ENCODE peak calls at places on chromosomes 4 and X, in seven cellular contexts. O, G, X, A, T, J and P are unnamed samples.

GRCh38 chr4:168883513-168883912 is 126.5 kb downstream of the CBR4 start:
- DNase-seq in X (no peak), O (no peak), G (no peak), T (no peak), J (no peak), A (peak; percentile 55), P (no peak)

GRCh38 chr4:106238819-106239420 is 77.1 kb downstream of the TBCK start:
- DNase-seq in A (peak; percentile 52), X (no peak), O (no peak), J (peak; percentile 50), T (no peak), G (peak; percentile 7), P (peak; percentile 25)

GRCh38 chr4:16524911-16525574 is 298.8 kb upstream of the TAPT1 start:
- DNase-seq in T (no peak), J (no peak), X (no peak), A (peak; percentile 93), O (peak; percentile 35), G (peak; percentile 26), P (peak; percentile 69)

GRCh38 chr4:56908206-56909082 is 744 bp downstream of the REST start:
- DNase-seq in G (peak; percentile 56), X (peak; percentile 83), O (peak; percentile 73), A (peak; percentile 46), T (peak; percentile 43), J (peak; percentile 32), P (peak; percentile 75)

GRCh38 chr4:43816107-43816506 is 632.5 kb downstream of the KCTD8 start:
- DNase-seq in G (no peak), O (no peak), X (no peak), A (no peak), T (no peak), J (no peak), P (no peak)

GRCh38 chr4:117135634-117136354 is 50.4 kb upstream of the TRAM1L1 start:
- DNase-seq in J (no peak), A (no peak), G (no peak), O (no peak), X (no peak), T (no peak), P (no peak)

GRCh38 chr4:87839309-87839946 is 6.7 kb downstream of the MEPE start:
- DNase-seq in G (peak; percentile 28), O (peak; percentile 48), T (no peak), J (peak; percentile 34), X (no peak), A (peak; percentile 61), P (peak; percentile 64)

GRCh38 chr4:137905930-137906329 is 336.2 kb downstream of the SLC7A11 start:
- DNase-seq in G (no peak), J (no peak), A (peak; percentile 4), O (no peak), X (no peak), T (no peak), P (no peak)

GRCh38 chr4:190014771-190015537 is 12.1 kb downstream of the FRG2 start:
- DNase-seq in G (no peak), O (no peak), T (no peak), J (no peak), X (no peak), A (no peak), P (no peak)

GRCh38 chr4:4995103-4995761 is 24.0 kb downstream of the CYTL1 start:
- DNase-seq in X (peak; percentile 81), T (peak; percentile 63), O (peak; percentile 57), A (peak; percentile 72), J (peak; percentile 73), G (peak; percentile 66), P (peak; percentile 68)

GRCh38 chr4:85909851-85910250 is 434.9 kb downstream of the ARHGAP24 start:
- DNase-seq in J (no peak), X (no peak), T (no peak), A (no peak), O (no peak), G (peak; percentile 17), P (no peak)

GRCh38 chr4:78070731-78071282 is 13.7 kb downstream of the FRAS1 start:
- DNase-seq in T (no peak), X (no peak), J (no peak), A (no peak), G (no peak), O (no peak), P (no peak)

DNA sequence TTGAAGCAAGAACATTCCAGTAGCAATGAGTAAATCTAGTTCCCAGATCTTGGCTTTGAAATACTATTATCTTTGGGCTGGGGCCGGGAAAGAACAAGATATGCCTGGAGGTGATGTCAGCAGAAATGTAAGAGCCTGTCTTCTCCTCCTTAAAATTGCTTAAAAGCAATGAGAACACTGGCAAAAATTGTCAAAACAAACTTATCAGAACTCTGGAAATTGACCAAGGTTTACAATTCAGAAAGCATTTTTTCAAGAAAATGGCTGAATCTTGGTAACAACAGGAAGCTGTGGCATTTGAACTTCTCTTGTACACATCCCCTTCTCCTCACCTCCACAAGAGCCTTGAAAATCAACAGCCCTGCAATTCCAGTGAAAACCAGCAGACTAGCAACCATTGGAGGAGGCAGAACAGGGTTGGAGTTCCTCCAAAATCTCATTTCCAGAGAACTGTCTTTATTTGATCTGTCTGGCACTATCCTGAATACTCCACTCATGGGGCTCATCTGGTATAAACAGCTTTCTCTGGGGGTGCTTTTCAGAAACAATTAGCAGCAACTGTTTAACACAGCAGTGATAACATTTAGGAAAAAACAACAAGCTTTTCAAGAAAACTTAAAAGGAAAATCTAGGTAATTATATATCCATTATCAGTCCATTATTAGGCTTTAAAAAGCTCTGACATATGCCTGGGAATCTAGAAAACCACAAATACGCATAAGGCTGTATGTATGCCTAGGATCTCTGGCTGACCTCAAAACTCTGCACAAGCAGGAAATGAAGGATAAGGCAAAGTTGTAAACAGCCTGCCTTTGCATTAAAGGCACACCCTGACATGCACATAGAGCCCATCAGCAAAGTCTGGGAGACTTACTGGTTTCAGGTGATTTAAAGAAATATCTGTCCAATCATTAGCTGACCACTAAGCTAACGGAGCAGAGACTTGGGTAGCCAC is 13.7 kb downstream of the TIMP1 start:
- DNase-seq in A (peak; percentile 93), X (no peak), G (no peak), T (no peak), O (no peak), J (no peak), P (peak; percentile 95)
- TF ChIP-seq CTCF in A (peak; percentile 24), X (no peak), G (no peak), T (no peak), O (no peak), J (no peak), P (no peak)

GRCh38 chr4:23889814-23890269 is at the start of gene PPARGC1A:
- DNase-seq in G (peak; percentile 69), J (no peak), X (peak; percentile 84), T (peak; percentile 57), O (peak; percentile 86), A (no peak), P (peak; percentile 43)

GRCh38 chr4:23887989-23888388 is 1.9 kb downstream of the PPARGC1A start:
- DNase-seq in G (no peak), O (no peak), X (no peak), J (no peak), A (no peak), T (no peak), P (no peak)

GRCh38 chr4:23887173-23887572 is 2.7 kb downstream of the PPARGC1A start:
- DNase-seq in X (no peak), T (no peak), A (no peak), O (no peak), G (no peak), J (no peak), P (no peak)

GRCh38 chr4:23889368-23889767 is 479 bp downstream of the PPARGC1A start:
- DNase-seq in O (no peak), J (no peak), A (no peak), X (no peak), T (no peak), G (no peak), P (no peak)

DNA sequence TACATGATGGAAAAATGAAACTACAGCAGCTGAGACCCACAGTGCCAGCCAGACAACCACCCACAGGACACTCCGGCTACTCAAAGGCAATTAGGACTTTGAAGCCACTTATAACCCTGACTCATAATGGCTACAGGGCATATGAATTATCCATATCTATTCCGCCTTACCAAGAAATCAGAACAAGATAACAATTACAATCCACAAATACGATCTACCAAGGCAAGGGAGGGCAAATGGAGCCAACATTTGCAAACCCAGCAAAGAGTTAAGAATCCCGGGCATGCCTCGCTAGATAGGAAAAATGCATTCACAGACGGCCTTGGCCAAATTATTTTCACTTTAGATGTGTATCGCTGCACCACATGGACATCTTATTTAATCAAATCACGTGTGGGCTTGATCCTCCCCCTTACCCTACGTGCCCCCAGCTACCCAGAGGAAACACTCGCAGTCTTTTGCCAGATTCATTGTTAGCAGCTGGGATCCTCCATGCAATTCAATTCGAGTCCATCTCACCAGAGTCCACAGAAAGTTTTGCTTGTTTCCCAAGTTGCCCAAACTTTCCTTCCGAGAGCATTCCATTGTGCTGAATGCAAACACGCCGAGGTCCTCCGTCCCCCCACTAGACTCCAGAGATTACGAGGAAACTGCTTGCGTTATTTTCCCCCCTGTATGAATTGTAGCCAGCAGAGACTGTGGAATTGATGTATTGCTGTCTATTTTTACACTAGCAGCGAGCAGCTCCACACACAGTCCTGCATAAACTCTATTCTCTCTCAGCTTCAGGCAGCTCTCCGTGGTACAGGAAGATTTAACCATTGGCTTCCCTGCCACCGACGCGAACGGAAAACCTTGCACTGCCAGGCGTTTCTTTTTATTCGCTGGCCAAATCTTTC is 1.2 kb downstream of the PPARGC1A start:
- DNase-seq in J (no peak), X (peak; percentile 64), T (no peak), G (no peak), O (no peak), A (peak; percentile 37), P (peak; percentile 35)
- H3K4me3 ChIP-seq in J (peak overlapping the region; percentile 27), X (peak overlapping the region; percentile 56), T (peak overlapping the region; percentile 34), G (peak overlapping the region; percentile 61), O (peak overlapping the region; percentile 49), A (peak overlapping the region; percentile 57), P (peak overlapping the region; percentile 54)

GRCh38 chrX:6266041-6266440 is 37.4 kb upstream of the NLGN4X start:
- DNase-seq in G (no peak), A (no peak), O (no peak), J (no peak), X (no peak), T (no peak), P (no peak)

GRCh38 chrX:6257025-6257424 is 28.4 kb upstream of the NLGN4X start:
- DNase-seq in X (no peak), A (no peak), T (no peak), G (no peak), O (no peak), J (no peak), P (no peak)

DNA sequence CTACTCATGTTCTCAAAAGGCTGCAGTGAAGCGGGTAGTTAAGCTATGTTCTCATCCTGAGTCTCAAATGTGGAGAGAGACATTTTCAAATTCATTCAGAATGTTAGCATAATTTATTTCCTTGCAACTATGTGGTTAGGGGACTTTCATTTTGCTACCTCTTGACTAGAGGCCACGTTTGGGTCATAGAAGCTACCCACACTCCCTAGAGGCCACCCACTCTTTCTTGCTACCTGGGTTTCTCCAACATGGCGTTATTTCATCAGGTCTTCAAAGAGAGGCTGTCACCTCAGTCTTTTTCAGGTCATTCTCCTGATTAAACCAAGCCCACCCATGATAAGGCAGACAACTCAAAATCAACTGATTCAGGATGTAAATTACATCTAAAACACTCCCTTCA is 34.3 kb upstream of the NLGN4X start:
- DNase-seq in G (no peak), J (no peak), A (no peak), O (no peak), X (no peak), T (no peak), P (no peak)
- TF ChIP-seq CTCF in G (no peak), J (no peak), A (no peak), O (no peak), X (no peak), T (no peak), P (no peak)

DNA sequence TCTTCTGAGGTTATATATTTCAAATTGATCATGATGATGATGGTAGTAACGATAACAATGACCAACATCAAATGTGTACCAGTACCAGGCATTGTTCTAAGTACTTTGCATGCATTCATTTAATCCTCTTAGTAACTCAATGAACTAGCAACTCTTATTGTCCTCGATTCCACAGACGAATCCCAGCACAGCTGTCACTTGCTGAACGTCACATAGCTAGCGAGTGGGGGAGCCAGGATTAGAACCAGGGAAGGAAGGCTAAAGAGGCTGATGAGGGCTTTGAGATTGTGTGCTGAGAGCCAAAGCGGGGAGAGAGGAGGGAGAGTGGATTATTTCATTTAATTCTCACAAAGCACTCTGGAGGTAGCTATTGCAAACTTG is 103.6 kb downstream of the PHOX2B start:
- DNase-seq in T (no peak), G (no peak), A (no peak), J (no peak), X (no peak), O (no peak), P (no peak)
- H3K4me3 ChIP-seq in T (no peak overlapping the region), G (no peak overlapping the region), A (no peak overlapping the region), J (no peak overlapping the region), X (no peak overlapping the region), O (no peak overlapping the region), P (no peak overlapping the region)